ENCODE peak calls at places on chromosome 19, in five cellular contexts. X is cardiac muscle cell, N is IMR-90, G is fibroblast of lung, R is adrenal gland. Q is an unnamed sample.
A peak's percentile ranks its signal among the peaks of the same experiment; 100 is the strongest.

GRCh38 chr19:50266896-50267295 is 62.3 kb downstream of the KCNC3 start:
- DNase-seq in X (no peak), R (no peak), G (no peak), N (no peak), Q (no peak)

GRCh38 chr19:39052243-39052746 is 19.9 kb upstream of the FBXO27 start:
- DNase-seq in X (peak; percentile 71), R (peak; percentile 26), N (peak; percentile 58), G (peak; percentile 60), Q (peak; percentile 42)

GRCh38 chr19:42601811-42602443 is 7.2 kb upstream of the CEACAM8 start:
- DNase-seq in N (peak; percentile 24), X (peak; percentile 42), R (no peak), G (peak; percentile 4), Q (peak; percentile 17)

GRCh38 chr19:1862424-1863307 is 713 bp downstream of the KLF16 start:
- DNase-seq in R (no peak), N (no peak), G (no peak), X (peak; percentile 60), Q (peak; percentile 22)

GRCh38 chr19:10593820-10594637 is 6.9 kb upstream of the AP1M2 start:
- DNase-seq in N (no peak), X (no peak), G (no peak), R (peak; percentile 61), Q (peak; percentile 48)

GRCh38 chr19:3075605-3076431 is 13.5 kb upstream of the TLE5 start:
- DNase-seq in X (peak; percentile 61), G (no peak), N (no peak), R (peak; percentile 45), Q (peak; percentile 66)

GRCh38 chr19:34428549-34429285 is 536 bp downstream of the UBA2 start:
- DNase-seq in X (peak; percentile 43), N (peak; percentile 17), R (peak; percentile 31), G (peak; percentile 29), Q (peak; percentile 18)

GRCh38 chr19:48543121-48543710 is 8.8 kb upstream of the SULT2B1 start:
- DNase-seq in X (no peak), G (peak; percentile 11), N (peak; percentile 65), R (no peak), Q (peak; percentile 86)

GRCh38 chr19:29429021-29429420 is 96.8 kb upstream of the VSTM2B start:
- DNase-seq in X (no peak), N (no peak), G (no peak), R (no peak), Q (no peak)

GRCh38 chr19:4581381-4582111 is 22.1 kb upstream of the SEMA6B start:
- DNase-seq in X (peak; percentile 80), R (no peak), G (no peak), N (no peak), Q (no peak)

GRCh38 chr19:845707-846481 is 5.1 kb downstream of the PRTN3 start:
- DNase-seq in X (no peak), N (no peak), R (no peak), G (no peak), Q (no peak)

GRCh38 chr19:54104998-54105715 is 2.5 kb downstream of the NDUFA3 start:
- DNase-seq in N (no peak), X (no peak), G (no peak), R (no peak), Q (no peak)

GRCh38 chr19:45200614-45201013 is 22.0 kb downstream of the BLOC1S3 start:
- DNase-seq in G (peak; percentile 56), X (peak; percentile 49), R (no peak), N (peak; percentile 57), Q (peak; percentile 8)

GRCh38 chr19:11091343-11092153 is 2.3 kb downstream of the LDLR start:
- DNase-seq in X (no peak), G (peak; percentile 83), R (peak; percentile 71), N (peak; percentile 90), Q (no peak)

GRCh38 chr19:41932259-41933130 is 4.2 kb upstream of the ERFL start:
- DNase-seq in N (no peak), X (no peak), G (no peak), R (no peak), Q (no peak)

GRCh38 chr19:29495091-29495490 is 30.7 kb upstream of the VSTM2B start:
- DNase-seq in X (no peak), R (no peak), G (no peak), N (no peak), Q (no peak)

GRCh38 chr19:55284405-55285058 is 735 bp downstream of the BRSK1 start:
- DNase-seq in X (no peak), N (no peak), R (no peak), G (no peak), Q (no peak)

GRCh38 chr19:55406869-55407624 is 541 bp downstream of the UBE2S start:
- DNase-seq in X (peak; percentile 56), R (peak; percentile 37), G (peak; percentile 37), N (no peak), Q (peak; percentile 47)

GRCh38 chr19:40314646-40315045 is 29.5 kb upstream of the AKT2 start:
- DNase-seq in X (no peak), R (no peak), N (no peak), G (no peak), Q (no peak)

GRCh38 chr19:43675269-43675879 is 5.4 kb upstream of the PLAUR start:
- DNase-seq in G (peak; percentile 23), N (peak; percentile 78), X (no peak), R (no peak), Q (no peak)

GRCh38 chr19:2957160-2957559 is 12.4 kb upstream of the ZNF77 start:
- DNase-seq in N (no peak), X (no peak), R (no peak), G (no peak), Q (no peak)

GRCh38 chr19:10797541-10798256 is 38.3 kb downstream of the TMED1 start:
- DNase-seq in X (no peak), N (no peak), G (no peak), R (no peak), Q (no peak)

GRCh38 chr19:44305457-44305856 is 632 bp upstream of the ZNF235 start:
- DNase-seq in R (no peak), N (no peak), G (no peak), X (no peak), Q (no peak)

GRCh38 chr19:28727133-28727834 is 485.7 kb downstream of the UQCRFS1 start:
- DNase-seq in N (no peak), X (peak; percentile 66), R (peak; percentile 22), G (peak; percentile 34), Q (peak; percentile 35)

GRCh38 chr19:10861118-10861651 is 10.2 kb upstream of the CARM1 start:
- DNase-seq in G (no peak), R (peak; percentile 49), N (no peak), X (peak; percentile 31), Q (peak; percentile 19)

GRCh38 chr19:35395762-35396199 is 24.9 kb downstream of the GPR42 start:
- DNase-seq in X (peak; percentile 18), G (no peak), R (peak; percentile 77), N (no peak), Q (no peak)

GRCh38 chr19:6065685-6066365 is 44.5 kb downstream of the RFX2 start:
- DNase-seq in X (no peak), R (peak; percentile 20), N (peak; percentile 30), G (no peak), Q (no peak)

GRCh38 chr19:2246801-2247361 is 2.2 kb upstream of the AMH start:
- DNase-seq in N (peak; percentile 35), R (peak; percentile 53), X (no peak), G (peak; percentile 57), Q (no peak)

GRCh38 chr19:41703602-41704293 is 4.7 kb upstream of the CEACAM5 start:
- DNase-seq in X (no peak), R (no peak), G (no peak), N (no peak), Q (no peak)

GRCh38 chr19:5607318-5608270 is 15.0 kb downstream of the SAFB2 start:
- DNase-seq in N (no peak), G (no peak), X (no peak), R (no peak), Q (no peak)

GRCh38 chr19:38049105-38049649 is 142.2 kb downstream of the SIPA1L3 start:
- DNase-seq in R (no peak), N (no peak), X (no peak), G (no peak), Q (no peak)

GRCh38 chr19:7862413-7862951 is 11.7 kb downstream of the PRR36 start:
- DNase-seq in R (peak; percentile 89), N (peak; percentile 34), X (peak; percentile 95), G (peak; percentile 52), Q (peak; percentile 48)

DNA sequence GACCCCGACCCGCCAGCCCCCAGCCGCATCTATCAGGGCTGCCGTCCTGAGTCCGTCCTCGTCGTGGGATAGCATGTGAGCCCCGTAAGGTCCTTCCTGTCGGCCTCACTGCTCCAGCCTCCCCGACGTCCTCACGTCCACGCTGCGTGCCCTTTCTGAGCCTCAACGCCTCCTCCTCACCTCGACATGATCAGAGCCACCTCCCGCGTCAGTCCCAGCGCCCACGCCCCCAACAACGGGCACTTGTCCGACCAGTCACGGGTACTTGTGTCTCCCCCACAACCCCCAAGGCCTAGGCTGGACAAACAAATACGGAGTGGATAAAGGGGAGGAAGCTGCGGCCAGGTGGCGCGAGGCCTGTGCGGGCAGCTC is 665 bp downstream of the ZNF497 start:
- DNase-seq in X (no peak), R (peak; percentile 71), G (no peak), N (peak; percentile 47), Q (peak; percentile 42)
- TF ChIP-seq CTCF in X (peak; percentile 18), R (no peak), G (no peak), N (no peak), Q (no peak)

GRCh38 chr19:13032837-13033236 is 37.6 kb downstream of the NFIX start:
- DNase-seq in N (no peak), X (no peak), G (no peak), R (no peak), Q (no peak)
- H3K4me1 ChIP-seq in N (peaks cover 38% of the 10 kb centered on the region), X (no peaks in the 10 kb centered on the region), G (peaks cover 42% of the 10 kb centered on the region), R (peaks cover 32% of the 10 kb centered on the region), Q (peaks cover 79% of the 10 kb centered on the region)

DNA sequence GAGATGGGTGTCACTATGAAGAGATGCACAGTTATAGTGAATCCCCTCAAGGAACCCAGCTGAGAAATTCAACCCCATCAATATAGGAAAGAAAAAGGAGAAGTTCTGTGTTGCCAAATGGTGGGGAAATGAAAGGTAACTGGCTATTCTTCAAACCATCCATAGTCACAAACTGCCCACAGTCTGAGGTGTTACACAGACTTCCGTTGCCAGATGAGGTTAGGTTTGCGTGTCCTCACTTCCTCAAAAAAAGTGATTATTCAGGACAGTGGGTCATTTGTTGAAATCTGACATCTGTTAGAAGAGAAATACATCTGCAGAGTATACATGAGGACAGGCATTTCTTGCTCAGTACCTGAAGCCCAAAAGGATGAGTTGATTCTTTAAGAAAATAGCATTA is 9.0 kb downstream of the SIGLEC5 start:
- DNase-seq in N (no peak), G (no peak), R (no peak), X (no peak), Q (no peak)
- H3K4me3 ChIP-seq in N (no peak overlapping the region), G (no peak overlapping the region), R (no peak overlapping the region), X (no peak overlapping the region), Q (no peak overlapping the region)

DNA sequence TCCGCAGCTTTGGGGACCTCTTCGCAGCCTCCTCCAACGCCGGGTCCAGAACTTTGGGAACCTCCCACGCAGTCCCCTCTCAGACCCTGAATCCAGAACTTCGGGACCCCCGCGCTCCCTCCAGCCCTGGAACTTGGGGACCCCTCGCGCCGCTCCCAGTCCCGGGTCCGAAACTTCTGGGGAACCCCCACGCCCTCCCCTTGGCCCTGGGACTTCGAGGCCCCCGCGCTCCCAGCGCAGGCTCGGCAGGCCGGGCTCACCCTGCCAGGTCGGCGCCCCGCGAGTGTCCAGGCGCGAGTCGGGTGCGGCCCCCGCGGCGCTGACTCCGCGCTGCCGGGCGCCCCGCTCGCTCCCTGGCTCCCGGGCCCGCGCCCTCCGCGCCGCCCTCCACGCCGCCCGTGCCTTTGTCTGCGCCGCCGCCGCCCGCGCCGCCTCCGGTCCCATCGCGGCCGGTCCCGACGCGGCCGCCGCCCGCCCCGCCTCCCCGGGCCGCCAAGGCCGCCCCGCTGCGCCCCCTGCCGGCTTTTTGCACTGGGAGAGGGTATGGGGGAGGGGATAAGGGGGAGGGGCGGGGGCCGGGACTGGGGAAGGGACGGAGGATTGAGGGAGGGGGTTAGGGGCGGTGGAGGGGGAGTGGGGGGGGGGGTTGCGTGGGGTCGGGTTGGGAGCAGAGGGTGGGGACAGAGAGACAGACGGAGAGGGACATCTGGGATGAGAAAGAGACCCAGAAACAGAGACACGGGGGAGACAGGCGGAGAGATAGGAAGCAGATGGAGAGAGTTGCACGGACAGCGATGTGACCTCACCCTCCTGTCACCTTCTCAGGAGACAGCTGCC is at the start of gene HOMER3:
- DNase-seq in G (peak; percentile 56), R (peak; percentile 63), N (peak; percentile 39), X (peak; percentile 90), Q (peak; percentile 76)
- TF ChIP-seq CTCF in G (no peak), R (no peak), N (peak; percentile 48), X (peak; percentile 21), Q (peak; percentile 66)